ENCODE peak calls at places on chromosomes 6 and 20, in ten cellular contexts. L is NCI-H774; J is NB4; Z is mucosa of descending colon; V is sciatic nerve; C is head of caudate nucleus; F is activated T-cell treated with anti-CD3 and anti-CD28 coated beads, Interleukin-2, amount 50 U/mL, for 72 hours; N is NCI-H1436; O is stimulated activated CD4-positive, alpha-beta T cell treated with anti-CD3 and anti-CD28 coated beads, Interleukin-12 subunit alpha, Interleukin-12 subunit beta, amount 100 ng/mL, for 4 hours; X is pancreas. D is an unnamed sample.

GRCh38 chr6:52573295-52573694 is 3.6 kb downstream of the TRAM2 start:
- DNase-seq in L (no peak), J (no peak), Z (no peak), V (no peak), C (no peak), F (no peak), N (no peak), O (no peak), X (no peak), D (no peak)

GRCh38 chr6:111061493-111061892 is 25.8 kb upstream of the SLC16A10 start:
- DNase-seq in L (no peak), J (no peak), Z (no peak), V (no peak), C (no peak), F (no peak), N (no peak), O (no peak), X (no peak), D (no peak)

GRCh38 chr6:24332306-24332705 is 25.6 kb downstream of the DCDC2 start:
- DNase-seq in L (no peak), J (no peak), Z (no peak), V (no peak), C (no peak), F (no peak), N (no peak), O (no peak), X (no peak), D (no peak)

GRCh38 chr6:152948150-152948768 is 34.6 kb downstream of the FBXO5 start:
- DNase-seq in L (peak), J (peak), Z (no peak), V (no peak), C (no peak), F (peak), N (peak), O (no peak), X (no peak), D (peak)

GRCh38 chr6:149107973-149108372 is 209.5 kb upstream of the TAB2 start:
- DNase-seq in L (no peak), J (no peak), Z (no peak), V (no peak), C (no peak), F (no peak), N (no peak), O (no peak), X (no peak), D (no peak)

GRCh38 chr20:50628326-50628725 is 63.0 kb downstream of the RIPOR3 start:
- DNase-seq in L (no peak), J (peak), Z (no peak), V (no peak), C (no peak), F (no peak), N (peak), O (no peak), X (no peak), D (no peak)

GRCh38 chr6:33433560-33434191 is 13.8 kb downstream of the SYNGAP1 start:
- DNase-seq in L (no peak), J (no peak), Z (no peak), V (no peak), C (no peak), F (no peak), N (no peak), O (no peak), X (no peak), D (no peak)

GRCh38 chr20:2671977-2672376 is 8.0 kb upstream of the IDH3B start:
- DNase-seq in L (no peak), J (peak), Z (no peak), V (peak), C (no peak), F (no peak), N (no peak), O (no peak), X (no peak), D (no peak)

GRCh38 chr6:127154509-127154908 is 36.0 kb downstream of the RSPO3 start:
- DNase-seq in L (no peak), J (no peak), Z (no peak), V (no peak), C (no peak), F (no peak), N (no peak), O (no peak), X (no peak), D (no peak)

GRCh38 chr6:15244605-15245360 is 1.1 kb upstream of the JARID2 start:
- DNase-seq in L (peak), J (peak), Z (peak), V (peak), C (peak), F (peak), N (peak), O (peak), X (peak), D (peak)

GRCh38 chr6:13560651-13561044 is 13.8 kb upstream of the SIRT5 start:
- DNase-seq in L (no peak), J (peak), Z (no peak), V (no peak), C (no peak), F (no peak), N (no peak), O (no peak), X (no peak), D (no peak)

GRCh38 chr6:39240155-39240757 is 11.0 kb upstream of the KCNK5 start:
- DNase-seq in L (no peak), J (no peak), Z (no peak), V (no peak), C (no peak), F (no peak), N (no peak), O (no peak), X (no peak), D (no peak)

GRCh38 chr6:136077834-136078576 is 172.1 kb downstream of the MTFR2 start:
- DNase-seq in L (no peak), J (no peak), Z (no peak), V (no peak), C (no peak), F (no peak), N (no peak), O (no peak), X (no peak), D (no peak)

GRCh38 chr20:9068896-9069663 is at the start of gene PLCB4:
- DNase-seq in L (peak), J (no peak), Z (peak), V (peak), C (peak), F (no peak), N (peak), O (no peak), X (peak), D (peak)

GRCh38 chr20:16968099-16968498 is 219.9 kb downstream of the OTOR start:
- DNase-seq in L (no peak), J (no peak), Z (no peak), V (no peak), C (no peak), F (no peak), N (no peak), O (no peak), X (no peak), D (no peak)

GRCh38 chr6:47147175-47147727 is 105.1 kb upstream of the ADGRF1 start:
- DNase-seq in L (peak), J (no peak), Z (no peak), V (no peak), C (no peak), F (no peak), N (no peak), O (no peak), X (no peak), D (no peak)

GRCh38 chr20:9981834-9982233 is 53.0 kb upstream of the ANKEF1 start:
- DNase-seq in L (no peak), J (no peak), Z (peak), V (no peak), C (no peak), F (no peak), N (peak), O (no peak), X (no peak), D (no peak)

GRCh38 chr20:48877299-48877698 is 44.2 kb upstream of the ARFGEF2 start:
- DNase-seq in L (no peak), J (peak), Z (no peak), V (no peak), C (no peak), F (no peak), N (no peak), O (no peak), X (no peak), D (no peak)

GRCh38 chr6:16336056-16336810 is 97.8 kb downstream of the GMPR start:
- DNase-seq in L (no peak), J (no peak), Z (no peak), V (peak), C (no peak), F (no peak), N (no peak), O (no peak), X (no peak), D (no peak)

GRCh38 chr6:158894192-158894591 is 75.0 kb upstream of the EZR start:
- DNase-seq in L (no peak), J (no peak), Z (no peak), V (no peak), C (no peak), F (no peak), N (no peak), O (no peak), X (no peak), D (no peak)

GRCh38 chr6:36906539-36906938 is 20.8 kb downstream of the C6orf89 start:
- DNase-seq in L (peak), J (no peak), Z (no peak), V (no peak), C (peak), F (no peak), N (no peak), O (no peak), X (peak), D (peak)

GRCh38 chr20:40997116-40997515 is 31.5 kb upstream of the TOP1 start:
- DNase-seq in L (no peak), J (no peak), Z (no peak), V (no peak), C (no peak), F (no peak), N (no peak), O (no peak), X (no peak), D (no peak)

GRCh38 chr6:33144373-33144772 is 47.9 kb downstream of the COL11A2 start:
- DNase-seq in L (no peak), J (peak), Z (no peak), V (no peak), C (no peak), F (no peak), N (no peak), O (no peak), X (no peak), D (no peak)

GRCh38 chr6:93684339-93684738 is 265.0 kb upstream of the EPHA7 start:
- DNase-seq in L (no peak), J (no peak), Z (peak), V (no peak), C (no peak), F (no peak), N (no peak), O (no peak), X (no peak), D (peak)

GRCh38 chr20:6651016-6651415 is 116.5 kb upstream of the BMP2 start:
- DNase-seq in L (no peak), J (peak), Z (no peak), V (peak), C (no peak), F (no peak), N (no peak), O (no peak), X (no peak), D (no peak)

GRCh38 chr6:138772596-138773176 is 883 bp upstream of the CCDC28A start:
- DNase-seq in L (no peak), J (no peak), Z (no peak), V (no peak), C (no peak), F (no peak), N (no peak), O (no peak), X (no peak), D (no peak)

GRCh38 chr20:3248167-3248992 is 9.4 kb upstream of the SLC4A11 start:
- DNase-seq in L (no peak), J (peak), Z (no peak), V (no peak), C (no peak), F (peak), N (no peak), O (no peak), X (no peak), D (no peak)

GRCh38 chr6:56729719-56730118 is 87.0 kb upstream of the DST start:
- DNase-seq in L (no peak), J (no peak), Z (no peak), V (no peak), C (no peak), F (no peak), N (no peak), O (no peak), X (no peak), D (no peak)

GRCh38 chr6:47299965-47300364 is 9.7 kb downstream of the TNFRSF21 start:
- DNase-seq in L (no peak), J (no peak), Z (no peak), V (no peak), C (no peak), F (no peak), N (no peak), O (no peak), X (no peak), D (no peak)

GRCh38 chr6:9502991-9503761 is 911.7 kb downstream of the TFAP2A start:
- DNase-seq in L (no peak), J (no peak), Z (no peak), V (no peak), C (no peak), F (no peak), N (no peak), O (no peak), X (no peak), D (no peak)

GRCh38 chr20:22686097-22686496 is 101.7 kb upstream of the FOXA2 start:
- DNase-seq in L (peak), J (peak), Z (peak), V (no peak), C (peak), F (no peak), N (peak), O (no peak), X (peak), D (peak)

GRCh38 chr20:39886650-39887190 is 802.3 kb downstream of the MAFB start:
- DNase-seq in L (no peak), J (peak), Z (no peak), V (peak), C (peak), F (no peak), N (no peak), O (no peak), X (no peak), D (no peak)

GRCh38 chr6:141153563-141153962 is 979.2 kb upstream of the GJE1 start:
- DNase-seq in L (no peak), J (no peak), Z (no peak), V (no peak), C (no peak), F (peak), N (no peak), O (no peak), X (no peak), D (no peak)

GRCh38 chr20:37789408-37789807 is 95.6 kb downstream of the CTNNBL1 start:
- DNase-seq in L (no peak), J (peak), Z (no peak), V (no peak), C (no peak), F (no peak), N (no peak), O (no peak), X (no peak), D (no peak)

GRCh38 chr6:14848019-14848418 is 397.9 kb upstream of the JARID2 start:
- DNase-seq in L (no peak), J (no peak), Z (no peak), V (no peak), C (no peak), F (no peak), N (no peak), O (no peak), X (no peak), D (no peak)

GRCh38 chr6:329888-330691 is 37.8 kb downstream of the DUSP22 start:
- DNase-seq in L (no peak), J (peak), Z (no peak), V (peak), C (no peak), F (no peak), N (no peak), O (no peak), X (no peak), D (no peak)